ENCODE peak calls at places on chromosomes 1 and 21, in four cellular contexts. F is right atrium auricular region, R is upper lobe of right lung, I is mammary epithelial cell. Z is an unnamed sample. For H3K4me1, the result is how much of the 10 kb centered on the place peaks cover.

GRCh38 chr1:25658791-25659431 is 42.3 kb downstream of the MAN1C1 start:
- DNase-seq in F (peak), R (peak), I (no peak), Z (peak)

GRCh38 chr1:54774820-54775498 is 10.6 kb upstream of the PARS2 start:
- DNase-seq in F (no peak), R (no peak), I (no peak), Z (peak)

GRCh38 chr1:33738536-33738935 is 125.3 kb upstream of the HMGB4 start:
- DNase-seq in F (no peak), R (no peak), I (no peak), Z (no peak)

GRCh38 chr1:904271-904950 is 19.3 kb upstream of the SAMD11 start:
- DNase-seq in F (peak), R (peak), I (peak), Z (peak)

GRCh38 chr1:45687014-45687752 is 798 bp upstream of the TMEM69 start:
- DNase-seq in F (peak), R (peak), I (peak), Z (peak)

GRCh38 chr21:30126575-30126974 is 40.0 kb downstream of the CLDN17 start:
- DNase-seq in F (no peak), R (no peak), I (peak), Z (no peak)

GRCh38 chr1:214801191-214801590 is 198.2 kb downstream of the CENPF start:
- DNase-seq in F (no peak), R (no peak), I (peak), Z (no peak)

GRCh38 chr1:22309572-22309971 is 142.1 kb upstream of the ZBTB40 start:
- DNase-seq in F (no peak), R (no peak), I (no peak), Z (no peak)

GRCh38 chr1:64864018-64864945 is 102.1 kb downstream of the JAK1 start:
- DNase-seq in F (peak), R (peak), I (no peak), Z (no peak)

GRCh38 chr1:211580303-211580687 is 1.3 kb upstream of the SLC30A1 start:
- DNase-seq in F (no peak), R (no peak), I (no peak), Z (no peak)

GRCh38 chr1:172646653-172647052 is 12.2 kb upstream of the FASLG start:
- DNase-seq in F (no peak), R (no peak), I (no peak), Z (no peak)

GRCh38 chr1:152035406-152036315 is 1.1 kb downstream of the S100A11 start:
- DNase-seq in F (no peak), R (no peak), I (no peak), Z (no peak)

GRCh38 chr1:201650608-201650933 is 111.6 kb downstream of the NAV1 start:
- DNase-seq in F (no peak), R (no peak), I (no peak), Z (no peak)

GRCh38 chr1:6599141-6599975 is 3.3 kb downstream of the KLHL21 start:
- DNase-seq in F (no peak), R (no peak), I (peak), Z (no peak)

GRCh38 chr1:51268675-51269033 is 32.6 kb downstream of the RNF11 start:
- DNase-seq in F (no peak), R (no peak), I (no peak), Z (no peak)

GRCh38 chr21:33514234-33514633 is 22.7 kb upstream of the DNAJC28 start:
- DNase-seq in F (no peak), R (no peak), I (no peak), Z (no peak)

GRCh38 chr1:64743954-64744491 is 852 bp upstream of the RAVER2 start:
- DNase-seq in F (no peak), R (no peak), I (peak), Z (no peak)

GRCh38 chr1:82153282-82153630 is 352.5 kb downstream of the ADGRL2 start:
- DNase-seq in F (no peak), R (no peak), I (no peak), Z (no peak)

GRCh38 chr1:61709908-61710289 is 15.0 kb downstream of the TM2D1 start:
- DNase-seq in F (no peak), R (no peak), I (no peak), Z (no peak)

GRCh38 chr1:87449348-87449963 is 120.8 kb downstream of the LMO4 start:
- DNase-seq in F (peak), R (no peak), I (peak), Z (peak)

GRCh38 chr1:218711884-218712674 is 366.9 kb downstream of the TGFB2 start:
- DNase-seq in F (peak), R (no peak), I (peak), Z (no peak)

GRCh38 chr1:218718216-218718615 is 373.1 kb downstream of the TGFB2 start:
- DNase-seq in F (no peak), R (no peak), I (no peak), Z (no peak)

GRCh38 chr1:218718977-218719376 is 373.8 kb downstream of the TGFB2 start:
- DNase-seq in F (no peak), R (no peak), I (no peak), Z (no peak)

GRCh38 chr1:218717611-218718010 is 372.5 kb downstream of the TGFB2 start:
- DNase-seq in F (no peak), R (no peak), I (no peak), Z (no peak)

DNA sequence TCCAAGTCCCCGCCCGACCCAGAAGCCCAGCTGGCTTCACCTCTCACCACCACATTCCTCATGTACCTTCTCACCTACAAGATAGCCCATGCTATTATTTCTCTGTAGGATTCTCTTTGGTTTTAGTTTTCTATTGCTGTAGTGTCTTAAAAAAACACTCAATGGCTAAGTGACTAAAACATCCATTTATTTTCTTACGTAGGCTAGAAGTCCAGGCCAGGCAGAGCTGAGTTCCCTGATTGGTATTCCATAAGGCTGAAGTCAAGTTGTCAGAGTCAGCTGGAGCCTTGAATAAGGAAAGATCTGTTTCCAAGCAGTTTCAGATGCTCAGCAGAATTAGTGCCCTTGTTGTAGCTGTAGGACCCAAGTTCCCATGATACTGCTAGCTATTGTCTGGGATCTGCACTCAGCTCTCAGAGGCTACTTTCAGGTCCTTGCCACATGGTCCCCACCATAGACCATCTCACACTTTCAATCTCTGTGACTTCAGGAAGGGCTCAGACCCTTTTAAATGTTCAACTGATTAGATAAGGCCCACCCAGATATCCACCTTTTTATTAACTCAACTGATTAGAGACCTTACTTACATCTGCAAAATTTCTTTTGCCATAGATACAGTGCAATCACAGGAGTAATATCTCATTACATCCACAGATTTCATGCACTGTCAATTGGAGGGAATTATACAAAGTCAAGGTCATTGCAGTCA is 371.0 kb downstream of the TGFB2 start:
- DNase-seq in F (no peak), R (no peak), I (no peak), Z (no peak)
- TF ChIP-seq CTCF in F (no peak), R (no peak), I (no peak), Z (no peak)

DNA sequence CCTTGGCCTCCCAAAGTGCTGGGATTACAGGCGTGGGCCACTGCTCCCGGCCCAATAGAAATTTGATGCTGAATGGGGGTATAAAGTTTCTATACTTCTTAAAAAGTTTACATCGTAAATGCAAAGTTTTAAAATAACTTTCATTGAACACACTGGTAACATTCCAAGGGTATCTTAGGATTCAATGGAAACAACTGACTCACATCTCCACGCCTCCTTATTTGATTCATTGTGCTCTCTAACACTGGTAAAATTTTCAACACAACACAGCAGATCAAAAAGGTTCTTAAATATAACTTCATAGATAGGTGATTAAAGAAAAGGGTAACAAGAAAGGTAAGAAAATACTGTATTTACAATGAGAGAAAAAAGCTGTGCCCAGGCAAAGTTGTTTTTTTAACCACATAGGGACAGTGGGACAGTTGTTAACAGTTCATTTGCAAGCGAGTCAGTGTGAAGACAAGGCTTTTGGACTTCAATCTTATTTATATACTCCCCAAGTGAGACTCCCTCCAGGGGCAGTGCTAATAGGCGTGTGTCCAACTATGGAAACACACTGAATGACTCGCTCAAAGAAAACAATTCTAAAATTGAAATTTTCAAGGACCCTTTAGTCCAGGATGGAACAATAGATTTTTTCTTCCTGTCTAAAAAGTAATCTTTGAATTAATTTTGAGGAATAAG is 140.5 kb downstream of the TIAM1 start:
- DNase-seq in F (no peak), R (no peak), I (peak), Z (no peak)
- H3K4me1 ChIP-seq in F (under half), R (under half), I (under half), Z (under half)

GRCh38 chr1:89405275-89405929 is 41.5 kb downstream of the GBP6 start:
- DNase-seq in F (no peak), R (no peak), I (no peak), Z (no peak)

GRCh38 chr1:89407355-89407754 is 43.5 kb downstream of the GBP6 start:
- DNase-seq in F (no peak), R (no peak), I (peak), Z (no peak)
- H3K4me3 ChIP-seq in F (peak), R (peak), I (no peak), Z (no peak)

GRCh38 chr1:71196685-71197084 is 115.8 kb upstream of the ZRANB2 start:
- DNase-seq in F (no peak), R (no peak), I (peak), Z (no peak)
- TF ChIP-seq CTCF in F (no peak), R (peak), I (peak), Z (no peak)

GRCh38 chr21:28229811-28230210 is 762.9 kb downstream of the LTN1 start:
- DNase-seq in F (no peak), R (no peak), I (peak), Z (no peak)
- H3K4me1 ChIP-seq in F (under half), R (under half), I (under half), Z (under half)